ENCODE peak calls at places on chromosomes 12 and 14, in four cellular contexts. R is IMR-90, W is psoas muscle, C is lower leg skin. U is an unnamed sample.

GRCh38 chr12:49189731-49190314 is 943 bp upstream of the TUBA1A start:
- DNase-seq in R (no peak), C (no peak), W (no peak), U (no peak)

GRCh38 chr12:52581481-52581880 is 7.8 kb upstream of the KRT74 start:
- DNase-seq in R (peak; percentile 10), W (no peak), C (peak; percentile 36), U (no peak)

GRCh38 chr12:49622501-49623141 is 740 bp upstream of the PRPF40B start:
- DNase-seq in C (no peak), R (peak; percentile 3), W (no peak), U (peak; percentile 43)

GRCh38 chr14:21652209-21652808 is 1.3 kb upstream of the OR4E2 start:
- DNase-seq in C (no peak), R (no peak), W (no peak), U (peak; percentile 67)

GRCh38 chr14:43503508-43503907 is 1003.6 kb downstream of the FSCB start:
- DNase-seq in R (no peak), W (no peak), C (no peak), U (no peak)

GRCh38 chr12:106720696-106721095 is 53.8 kb upstream of the RIC8B start:
- DNase-seq in R (no peak), C (no peak), W (no peak), U (no peak)

GRCh38 chr12:108348842-108349241 is 9.7 kb upstream of the CMKLR1 start:
- DNase-seq in C (no peak), W (no peak), R (no peak), U (no peak)

GRCh38 chr12:52010152-52010622 is 3.4 kb downstream of the TAMALIN start:
- DNase-seq in C (peak; percentile 75), R (peak; percentile 83), W (peak; percentile 87), U (peak; percentile 56)

GRCh38 chr12:6626654-6627283 is 9.0 kb downstream of the LPAR5 start:
- DNase-seq in R (no peak), C (no peak), W (peak; percentile 13), U (no peak)

GRCh38 chr14:75986439-75986765 is 839 bp downstream of the IFT43 start:
- DNase-seq in R (no peak), C (no peak), W (no peak), U (no peak)

GRCh38 chr14:50045039-50045711 is 71.2 kb downstream of the VCPKMT start:
- DNase-seq in W (peak; percentile 82), C (peak; percentile 83), R (peak; percentile 88), U (peak; percentile 93)

GRCh38 chr14:78974691-78975090 is 804.5 kb downstream of the NRXN3 start:
- DNase-seq in R (peak; percentile 82), W (no peak), C (no peak), U (no peak)

GRCh38 chr12:13094349-13094748 is 9.1 kb downstream of the GSG1 start:
- DNase-seq in W (no peak), R (peak; percentile 70), C (no peak), U (no peak)

GRCh38 chr12:120903382-120903817 is 758 bp downstream of the SPPL3 start:
- DNase-seq in R (peak; percentile 16), W (peak; percentile 79), C (peak; percentile 65), U (peak; percentile 86)

GRCh38 chr12:100859063-100859627 is 64.6 kb downstream of the ANO4 start:
- DNase-seq in R (no peak), C (no peak), W (no peak), U (no peak)

GRCh38 chr12:2231011-2231595 is 178.3 kb downstream of the CACNA1C start:
- DNase-seq in R (no peak), W (no peak), C (no peak), U (no peak)

GRCh38 chr12:43692064-43692463 is 66.5 kb downstream of the PUS7L start:
- DNase-seq in W (no peak), R (peak; percentile 67), C (no peak), U (no peak)

GRCh38 chr12:43728117-43728516 is 30.5 kb downstream of the PUS7L start:
- DNase-seq in R (no peak), W (no peak), C (no peak), U (no peak)

GRCh38 chr12:88188180-88188579 is 46.1 kb downstream of the TMTC3 start:
- DNase-seq in C (no peak), R (peak; percentile 44), W (no peak), U (no peak)

GRCh38 chr14:38210168-38210567 is 2.5 kb downstream of the SSTR1 start:
- DNase-seq in R (peak; percentile 86), C (no peak), W (peak; percentile 50), U (no peak)

GRCh38 chr12:3296409-3296701 is 194.6 kb upstream of the PRMT8 start:
- DNase-seq in W (no peak), C (no peak), R (no peak), U (no peak)

GRCh38 chr12:103855036-103855712 is 14.1 kb upstream of the NT5DC3 start:
- DNase-seq in R (peak; percentile 85), C (no peak), W (no peak), U (no peak)

GRCh38 chr14:68020999-68021663 is 201.6 kb downstream of the RAD51B start:
- DNase-seq in C (no peak), R (no peak), W (no peak), U (no peak)

GRCh38 chr14:32594766-32595165 is 265.7 kb downstream of the AKAP6 start:
- DNase-seq in C (no peak), R (peak; percentile 24), W (no peak), U (no peak)

GRCh38 chr14:77007975-77008421 is 20.5 kb downstream of the IRF2BPL start:
- DNase-seq in W (peak; percentile 87), C (no peak), R (no peak), U (peak; percentile 89)

GRCh38 chr12:51187370-51187987 is 14.5 kb upstream of the TFCP2 start:
- DNase-seq in R (no peak), C (no peak), W (no peak), U (no peak)

GRCh38 chr12:81502912-81503695 is 256.0 kb downstream of the PPFIA2 start:
- DNase-seq in C (no peak), W (no peak), R (peak; percentile 45), U (no peak)

GRCh38 chr14:71467419-71467818 is 464.8 kb upstream of the RGS6 start:
- DNase-seq in C (no peak), W (no peak), R (no peak), U (no peak)

GRCh38 chr12:104910196-104910840 is 47.8 kb downstream of the SLC41A2 start:
- DNase-seq in C (no peak), W (no peak), R (peak; percentile 62), U (no peak)

GRCh38 chr12:112236386-112236785 is 111.0 kb downstream of the TRAFD1 start:
- DNase-seq in W (no peak), R (no peak), C (no peak), U (no peak)

GRCh38 chr14:68627868-68628604 is 164.8 kb downstream of the ZFP36L1 start:
- DNase-seq in C (no peak), R (no peak), W (no peak), U (peak; percentile 77)

GRCh38 chr12:5466521-5466960 is 34.6 kb downstream of the NTF3 start:
- DNase-seq in W (no peak), C (no peak), R (peak; percentile 42), U (no peak)

GRCh38 chr14:74018704-74019407 is at the start of the genes BBOF1 and ENTPD5:
- DNase-seq in R (peak; percentile 80), W (peak; percentile 93), C (peak; percentile 69), U (peak; percentile 87)

GRCh38 chr12:60977966-60978365 is 1282.2 kb upstream of the USP15 start:
- DNase-seq in R (no peak), W (no peak), C (no peak), U (no peak)

GRCh38 chr12:18643673-18644072 is 94.1 kb downstream of the PLCZ1 start:
- DNase-seq in R (peak; percentile 86), C (no peak), W (no peak), U (no peak)

GRCh38 chr12:90618606-90619005 is 336.4 kb downstream of the CCER1 start:
- DNase-seq in C (no peak), R (peak; percentile 16), W (no peak), U (no peak)

GRCh38 chr12:6380141-6381121 is 3.5 kb upstream of the LTBR start:
- DNase-seq in R (peak; percentile 56), W (no peak), C (no peak), U (no peak)

DNA sequence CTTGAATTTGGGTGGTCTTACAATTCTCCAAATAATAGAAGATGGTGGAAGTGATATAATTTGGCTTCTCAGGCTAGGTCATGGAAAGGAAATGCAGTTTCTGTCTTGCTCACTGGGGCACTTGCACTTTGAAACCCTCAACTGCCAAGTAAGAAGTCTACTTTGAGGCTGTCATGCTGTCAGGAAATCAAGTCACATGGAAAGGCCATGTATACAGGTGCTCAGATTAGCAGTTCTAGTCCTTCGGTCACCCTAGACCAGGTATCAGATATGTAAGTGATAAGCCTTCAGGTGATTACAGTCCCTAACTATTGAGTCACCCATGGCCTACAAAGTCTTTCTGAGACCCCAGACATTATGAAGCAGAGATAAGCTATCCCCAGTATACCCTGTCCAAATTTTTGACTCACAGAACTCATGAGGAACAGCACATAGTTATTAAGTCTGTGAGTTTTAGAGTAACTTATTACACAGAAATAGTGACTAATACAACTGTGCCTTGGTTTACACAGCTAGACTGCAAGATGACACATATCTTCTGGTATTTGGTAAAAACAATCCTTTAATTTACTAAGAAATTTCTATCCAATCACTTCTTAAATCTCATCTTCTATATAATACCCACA is 26.3 kb upstream of the BBS10 start:
- DNase-seq in W (no peak), R (peak; percentile 79), C (no peak), U (no peak)
- TF ChIP-seq CTCF in W (no peak), R (no peak), C (no peak), U (no peak)

DNA sequence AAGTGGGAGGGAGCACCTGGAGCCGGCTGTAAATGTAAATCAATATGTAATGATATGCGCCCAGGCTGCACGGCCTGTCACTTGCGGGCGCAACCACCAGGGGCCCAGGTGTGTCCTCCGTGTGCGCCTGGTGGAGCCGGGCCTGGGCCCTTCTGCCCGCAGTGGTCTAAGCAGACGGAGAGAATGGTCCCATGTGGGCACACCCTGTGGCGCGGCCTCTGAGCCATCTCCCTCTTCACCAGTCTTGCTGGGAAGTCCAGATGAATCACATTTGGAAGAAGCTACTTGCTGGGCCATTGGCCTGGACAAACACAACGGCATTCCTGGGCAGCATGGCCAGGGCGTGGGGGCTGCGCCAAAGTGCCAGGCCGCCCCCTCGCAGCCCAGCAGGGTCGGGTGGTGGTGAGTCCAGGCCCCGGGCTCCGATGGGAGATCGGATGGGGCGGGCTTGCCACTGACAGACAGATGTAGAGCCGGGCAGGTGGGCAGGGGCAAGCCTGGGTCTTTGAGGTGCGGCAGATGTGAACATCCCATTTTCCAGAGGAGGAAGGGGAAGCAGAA is 193.2 kb upstream of the C14orf180 start:
- DNase-seq in R (no peak), C (no peak), W (no peak), U (no peak)
- TF ChIP-seq CTCF in R (no peak), C (no peak), W (no peak), U (no peak)

DNA sequence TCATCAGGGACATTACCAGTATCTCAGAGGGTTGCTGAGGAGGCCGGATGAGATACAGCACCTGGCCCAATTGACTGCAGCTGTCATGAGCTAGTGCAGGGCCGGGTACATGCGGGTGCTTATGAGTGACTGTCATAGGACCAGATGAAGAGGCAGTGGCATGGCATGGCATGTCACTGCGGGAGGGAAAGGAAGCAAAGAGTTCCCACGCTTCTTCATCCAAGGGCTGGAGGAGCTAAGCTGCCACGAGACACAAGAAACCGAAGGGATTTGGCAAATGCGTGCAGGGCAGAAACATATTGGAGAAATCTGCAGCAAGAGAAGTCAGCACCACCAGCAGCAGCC is 10.7 kb upstream of the GPX2 start:
- DNase-seq in R (no peak), C (no peak), W (no peak), U (no peak)
- TF ChIP-seq CTCF in R (no peak), C (no peak), W (no peak), U (no peak)

DNA sequence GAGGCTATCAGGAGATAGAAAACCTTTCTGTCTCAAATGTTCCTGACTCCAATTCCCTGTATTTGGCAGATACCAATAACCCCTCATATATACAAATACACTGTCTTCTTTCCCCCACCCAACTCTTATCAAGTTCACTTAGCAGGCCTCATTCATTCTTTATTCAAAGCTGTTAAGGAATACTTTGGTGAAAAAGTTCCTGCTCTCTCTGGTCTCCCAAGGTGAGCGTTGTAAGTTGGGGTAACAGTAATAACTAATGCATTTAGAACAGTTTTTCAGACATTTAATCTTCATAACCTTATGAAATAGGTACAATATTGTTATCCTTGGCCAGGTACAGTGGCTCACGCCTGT is 3.9 kb upstream of the GDF11 start:
- DNase-seq in R (no peak), W (no peak), C (no peak), U (no peak)
- TF ChIP-seq CTCF in R (no peak), W (no peak), C (no peak), U (peak; percentile 30)

U was measured in colonic mucosa.